ENCODE peak calls at places on chromosomes 6 and 20, in eight cellular contexts. U is body of pancreas; D is CD8-positive, alpha-beta memory T cell; M is GM23248; K is esophagus squamous epithelium; V is uterus; F is kidney; R is BE2C. X is an unnamed sample.

GRCh38 chr6:134631398-134631924 is 313.5 kb upstream of the SGK1 start:
- DNase-seq in F (no peak), K (no peak), R (no peak), D (no peak), V (no peak), M (no peak), U (no peak), X (no peak)

GRCh38 chr6:93496548-93496947 is 77.2 kb upstream of the EPHA7 start:
- DNase-seq in F (no peak), K (no peak), V (no peak), D (no peak), M (no peak), R (no peak), U (no peak), X (no peak)

GRCh38 chr6:104326173-104327001 is 533.3 kb downstream of the HACE1 start:
- DNase-seq in R (no peak), F (no peak), D (no peak), U (no peak), K (no peak), M (peak; percentile 81), V (no peak), X (peak; percentile 89)

GRCh38 chr6:170143401-170144150 is 147.3 kb downstream of the DLL1 start:
- DNase-seq in K (no peak), M (no peak), U (no peak), R (no peak), D (no peak), V (no peak), F (peak; percentile 58), X (no peak)

GRCh38 chr6:74447013-74447412 is 751.0 kb downstream of the CD109 start:
- DNase-seq in R (no peak), D (no peak), V (no peak), U (no peak), K (no peak), M (peak; percentile 72), F (no peak), X (peak; percentile 12)

GRCh38 chr6:137341721-137342195 is 122.6 kb upstream of the IFNGR1 start:
- DNase-seq in R (peak; percentile 60), F (peak; percentile 79), D (peak; percentile 46), K (no peak), V (no peak), U (peak; percentile 41), M (peak; percentile 65), X (peak; percentile 74)

GRCh38 chr20:60060006-60060557 is 101.9 kb downstream of the CDH26 start:
- DNase-seq in V (no peak), M (no peak), D (no peak), U (no peak), F (no peak), R (no peak), K (no peak), X (no peak)

GRCh38 chr6:78578430-78578829 is 288.9 kb upstream of the IRAK1BP1 start:
- DNase-seq in R (no peak), U (no peak), D (no peak), K (no peak), F (no peak), V (no peak), M (no peak), X (no peak)

DNA sequence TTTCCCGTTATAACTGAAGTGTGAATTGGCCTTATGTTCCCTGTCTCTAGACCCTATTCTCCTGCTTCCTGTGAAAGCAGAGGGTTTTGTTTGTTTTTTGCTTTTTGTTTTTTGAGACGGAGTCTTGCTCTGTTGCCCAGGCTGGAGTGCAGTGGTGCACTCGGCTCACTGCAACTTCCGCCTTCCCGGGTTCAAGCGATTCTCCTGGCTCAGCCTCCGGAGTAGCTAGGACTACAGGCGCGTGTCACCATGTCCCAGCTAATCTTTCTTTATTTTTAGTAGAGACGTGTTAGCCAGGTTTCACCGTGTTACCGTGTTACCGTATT is 674 bp upstream of the GNMT start:
- DNase-seq in D (no peak), R (no peak), M (no peak), F (no peak), U (no peak), K (no peak), V (no peak), X (no peak)
- H3K4me3 ChIP-seq in D (no peak overlapping the region), R (peak overlapping the region; percentile 53), M (peak overlapping the region; percentile 68), F (peak overlapping the region; percentile 79), U (peak overlapping the region; percentile 53), K (peak overlapping the region; percentile 47), V (peak overlapping the region; percentile 47), X (peak overlapping the region; percentile 45)

DNA sequence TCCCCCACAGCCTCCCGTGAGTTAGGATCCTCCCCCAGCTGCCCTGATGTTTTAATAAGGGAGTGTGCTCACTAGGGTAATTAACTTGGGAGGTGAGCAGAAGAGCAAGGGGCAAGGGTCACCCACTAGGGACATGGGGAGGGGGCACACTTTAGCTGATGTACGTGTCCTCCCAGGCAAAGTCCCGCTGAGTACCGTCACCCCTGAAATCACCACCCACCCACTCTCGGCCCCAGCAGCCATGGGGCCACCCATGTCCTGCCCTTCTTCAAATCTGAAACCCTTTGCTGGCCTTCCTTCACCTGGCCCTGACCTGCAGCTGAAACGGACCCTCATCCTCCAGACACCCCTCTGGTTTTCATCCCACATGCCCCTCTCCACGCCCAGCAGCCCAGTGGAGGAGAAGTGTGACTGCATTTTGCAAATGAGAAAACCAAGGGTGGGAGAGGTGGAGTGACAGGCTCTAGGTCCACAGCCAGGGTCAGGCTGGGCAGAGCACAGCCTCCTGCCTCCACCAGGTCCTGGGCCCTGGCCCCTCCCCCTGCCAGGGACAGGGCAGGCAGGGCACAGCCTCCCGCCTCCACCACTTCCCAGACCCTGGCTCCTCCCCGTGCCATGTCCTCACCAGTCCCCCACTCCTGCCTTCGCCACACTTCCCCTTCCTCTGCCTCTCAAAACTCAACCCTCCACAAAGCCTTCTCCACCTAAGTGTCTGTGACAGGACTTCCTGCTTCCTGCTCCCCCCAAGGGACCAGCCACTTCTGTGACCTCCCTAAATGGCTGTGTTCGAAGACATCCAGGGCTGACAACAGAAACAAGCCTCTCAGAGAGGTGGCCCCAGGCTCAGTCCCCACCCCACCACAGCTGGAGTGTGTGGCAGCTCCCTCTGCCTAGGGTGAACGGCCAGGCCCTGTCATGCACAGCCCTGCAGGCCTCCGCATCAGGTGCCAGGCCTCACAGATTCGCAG is 15.1 kb downstream of the ACSS1 start:
- DNase-seq in U (peak; percentile 53), R (no peak), M (no peak), F (peak; percentile 86), D (peak; percentile 70), K (peak; percentile 62), V (no peak), X (no peak)
- H3K4me3 ChIP-seq in U (no peak overlapping the region), R (no peak overlapping the region), M (no peak overlapping the region), F (no peak overlapping the region), D (peak overlapping the region; percentile 28), K (no peak overlapping the region), V (no peak overlapping the region), X (no peak overlapping the region)

GRCh38 chr6:127516676-127517273 is 2.4 kb downstream of the MTCL3 start:
- DNase-seq in U (peak; percentile 14), M (peak; percentile 69), K (no peak), F (no peak), D (no peak), V (no peak), R (peak; percentile 72), X (peak; percentile 58)
- H3K4me3 ChIP-seq in U (peak overlapping the region; percentile 65), M (peak overlapping the region; percentile 80), K (peak overlapping the region; percentile 56), F (peak overlapping the region; percentile 55), D (peak overlapping the region; percentile 83), V (peak overlapping the region; percentile 53), R (peak overlapping the region; percentile 99), X (peak overlapping the region; percentile 69)

DNA sequence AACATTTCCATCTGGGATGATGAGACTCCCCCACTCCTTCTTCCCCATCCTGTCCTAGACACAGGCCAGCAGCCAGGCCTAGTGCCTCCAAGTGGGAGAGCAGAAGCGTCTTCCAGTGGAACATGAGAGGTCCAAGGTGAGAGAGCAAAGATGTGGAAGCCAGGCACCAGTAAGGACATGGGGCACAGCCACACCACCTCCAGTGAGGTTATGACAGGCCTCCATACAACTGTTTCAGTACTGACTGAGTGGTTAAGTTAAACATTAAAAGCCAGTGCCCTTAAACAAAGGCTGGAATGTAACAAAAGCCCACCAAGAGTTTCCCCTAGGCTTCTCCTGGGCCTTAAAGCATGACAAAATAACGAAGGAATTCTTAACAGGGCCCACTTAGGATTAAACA is 5.3 kb downstream of the ZBTB24 start:
- DNase-seq in K (no peak), F (no peak), R (no peak), M (no peak), V (no peak), U (no peak), D (no peak), X (no peak)
- H3K4me3 ChIP-seq in K (no peak overlapping the region), F (peak overlapping the region; percentile 24), R (no peak overlapping the region), M (peak overlapping the region; percentile 57), V (no peak overlapping the region), U (no peak overlapping the region), D (peak overlapping the region; percentile 6), X (no peak overlapping the region)

GRCh38 chr6:8278562-8278961 is 156.8 kb downstream of the SLC35B3 start:
- DNase-seq in D (no peak), V (no peak), U (no peak), R (peak; percentile 27), M (no peak), F (no peak), K (no peak), X (no peak)
- H3K4me3 ChIP-seq in D (no peak overlapping the region), V (no peak overlapping the region), U (no peak overlapping the region), R (peak overlapping the region; percentile 33), M (no peak overlapping the region), F (no peak overlapping the region), K (no peak overlapping the region), X (no peak overlapping the region)

DNA sequence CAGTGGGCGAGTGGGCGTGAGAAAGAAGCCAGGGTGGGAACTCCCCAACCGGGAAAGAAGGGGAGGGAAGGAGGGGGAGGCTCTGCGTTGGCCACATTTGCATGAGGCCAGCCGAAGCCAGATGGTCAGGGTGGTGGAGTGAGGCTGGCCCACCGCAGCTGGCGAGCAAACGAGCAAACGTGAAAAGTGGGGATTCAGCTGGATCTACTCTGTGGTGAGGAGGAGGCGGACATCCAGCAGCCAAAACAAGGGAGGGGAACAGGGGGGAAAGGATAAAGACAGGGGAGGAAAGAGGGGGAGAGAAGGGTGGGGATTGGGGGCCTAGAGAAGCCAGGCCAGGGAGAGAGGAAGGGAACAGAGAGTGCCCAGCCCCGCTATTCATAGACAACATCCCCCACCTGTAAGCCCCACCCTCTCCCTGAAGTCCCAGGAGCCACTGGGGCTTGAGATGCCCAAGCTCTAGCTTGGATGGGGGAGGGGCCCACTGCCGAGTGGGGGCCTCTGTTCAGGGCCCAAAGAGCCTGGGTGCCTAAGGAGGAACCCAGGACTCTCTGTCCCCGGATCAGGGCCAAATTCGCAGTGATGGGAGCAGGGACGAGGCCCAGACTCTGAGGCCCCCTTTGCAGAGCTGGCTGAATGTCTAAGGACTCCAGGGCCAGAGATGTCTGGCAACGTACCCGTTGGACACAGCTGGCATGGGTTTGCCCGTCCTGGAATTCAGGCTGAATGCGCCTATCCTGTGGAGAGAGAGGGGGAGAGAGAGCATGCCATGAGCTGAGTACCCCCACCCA is 45.1 kb downstream of the CPNE5 start:
- DNase-seq in V (peak; percentile 43), U (no peak), D (no peak), M (no peak), R (no peak), K (no peak), F (peak; percentile 44), X (no peak)
- H3K4me3 ChIP-seq in V (no peak overlapping the region), U (no peak overlapping the region), D (no peak overlapping the region), M (no peak overlapping the region), R (no peak overlapping the region), K (no peak overlapping the region), F (no peak overlapping the region), X (no peak overlapping the region)

X was measured in fibroblast of mammary gland.